ENCODE peak calls at places on chromosomes 16 and 17, in nine cellular contexts. P is stimulated activated CD4-positive, alpha-beta T cell treated with anti-CD3 and anti-CD28 coated beads, Interleukin-2, amount 100 ng/mL, for 48 hours; J is HEK293T; T is anterior cingulate cortex; A is neural crest cell; N is NCI-H2081; W is HAP-1; D is mucosa of gallbladder; E is right cardiac atrium. O is an unnamed sample.

GRCh38 chr17:42266918-42267766 is 9.0 kb downstream of the STAT5B start:
- DNase-seq in A (no peak), D (no peak), T (no peak), P (no peak), W (no peak), N (no peak), E (no peak), J (no peak), O (no peak)

GRCh38 chr16:31093132-31093703 is 1.4 kb downstream of the VKORC1 start:
- DNase-seq in A (no peak), N (peak; percentile 29), D (no peak), P (no peak), W (peak; percentile 63), J (peak; percentile 56), T (peak; percentile 72), E (no peak), O (no peak)

GRCh38 chr16:30535777-30536190 is 1.1 kb upstream of the ZNF747 start:
- DNase-seq in J (peak; percentile 75), E (peak; percentile 83), N (peak; percentile 67), A (peak; percentile 36), P (peak; percentile 57), T (peak; percentile 48), D (peak; percentile 70), W (peak; percentile 59), O (peak; percentile 22)

GRCh38 chr16:14063618-14064581 is 7.2 kb upstream of the MRTFB start:
- DNase-seq in T (no peak), N (no peak), A (no peak), J (no peak), D (no peak), E (no peak), W (no peak), P (no peak), O (no peak)

GRCh38 chr16:75329933-75330332 is 78.5 kb upstream of the BCAR1 start:
- DNase-seq in W (no peak), D (no peak), J (no peak), N (no peak), T (no peak), A (no peak), P (no peak), E (no peak), O (no peak)

GRCh38 chr16:86883583-86884188 is 305.3 kb downstream of the FOXL1 start:
- DNase-seq in A (no peak), P (no peak), D (no peak), E (no peak), J (no peak), N (no peak), T (no peak), W (no peak), O (no peak)

GRCh38 chr16:56362706-56363105 is 62.6 kb downstream of the AMFR start:
- DNase-seq in J (no peak), N (no peak), P (no peak), D (no peak), A (no peak), T (no peak), E (no peak), W (no peak), O (no peak)

GRCh38 chr16:14658063-14658462 is 25.3 kb downstream of the BFAR start:
- DNase-seq in J (no peak), W (no peak), A (no peak), P (no peak), D (no peak), N (no peak), E (no peak), T (no peak), O (no peak)

GRCh38 chr16:75351183-75351582 is 82.1 kb downstream of the CFDP1 start:
- DNase-seq in E (no peak), J (no peak), P (no peak), T (no peak), W (no peak), N (no peak), D (no peak), A (no peak), O (no peak)

GRCh38 chr17:46962374-46962790 is 16.7 kb downstream of the RPRML start:
- DNase-seq in J (no peak), T (no peak), W (no peak), E (no peak), P (no peak), A (no peak), D (no peak), N (no peak), O (no peak)

GRCh38 chr17:79630120-79630519 is 19.3 kb upstream of the RBFOX3 start:
- DNase-seq in W (no peak), D (no peak), N (no peak), T (no peak), A (no peak), P (no peak), E (no peak), J (peak; percentile 3), O (no peak)

GRCh38 chr17:63775420-63775819 is 1.4 kb downstream of the DDX42 start:
- DNase-seq in E (no peak), T (no peak), P (no peak), J (no peak), N (no peak), A (no peak), D (no peak), W (peak; percentile 12), O (no peak)

GRCh38 chr16:2924901-2925820 is 13.4 kb downstream of the FLYWCH1 start:
- DNase-seq in A (no peak), E (no peak), D (no peak), P (no peak), T (no peak), J (no peak), N (no peak), W (no peak), O (no peak)

GRCh38 chr17:79316805-79317204 is 242.2 kb downstream of the ENGASE start:
- DNase-seq in T (no peak), P (no peak), A (no peak), W (no peak), D (no peak), J (no peak), E (no peak), N (no peak), O (no peak)

GRCh38 chr17:74990581-74991105 is 3.2 kb downstream of the CDR2L start:
- DNase-seq in N (no peak), A (no peak), W (no peak), P (no peak), E (no peak), T (no peak), J (no peak), D (no peak), O (no peak)

GRCh38 chr17:19928299-19928698 is 49.3 kb downstream of the AKAP10 start:
- DNase-seq in W (no peak), D (no peak), A (no peak), J (no peak), T (no peak), N (no peak), E (no peak), P (no peak), O (no peak)

GRCh38 chr16:20271893-20272292 is 55.4 kb downstream of the GP2 start:
- DNase-seq in N (no peak), E (no peak), A (no peak), J (no peak), D (no peak), W (no peak), T (no peak), P (no peak), O (no peak)

GRCh38 chr17:17884281-17885028 is 47.7 kb upstream of the SREBF1 start:
- DNase-seq in T (peak; percentile 35), P (no peak), J (no peak), D (no peak), W (no peak), E (no peak), N (no peak), A (no peak), O (no peak)

GRCh38 chr16:17171250-17172143 is 299.3 kb downstream of the XYLT1 start:
- DNase-seq in N (no peak), J (no peak), W (no peak), E (no peak), T (no peak), P (no peak), D (peak; percentile 67), A (no peak), O (no peak)

GRCh38 chr17:12256380-12256995 is 235.8 kb downstream of the MAP2K4 start:
- DNase-seq in D (peak; percentile 47), A (peak; percentile 5), N (peak; percentile 23), W (peak; percentile 44), P (no peak), E (peak; percentile 23), T (no peak), J (peak; percentile 37), O (no peak)

O was measured in iPS DF 6.9.